ENCODE peak calls at places on chromosomes 2 and 18, in five cellular contexts. D is adrenal gland, G is aorta, K is IMR-90, Q is small intestine. F is an unnamed sample. For H3K4me1 and H3K9me3, the result is how much of the 10 kb centered on the place peaks cover.

GRCh38 chr2:95018861-95019550 is 6.5 kb upstream of the MAL start:
- DNase-seq in D (no peak), G (no peak), K (no peak), Q (no peak), F (no peak)

GRCh38 chr2:150888337-150888736 is 373.3 kb downstream of the RBM43 start:
- DNase-seq in D (peak), G (no peak), K (peak), Q (no peak), F (no peak)

GRCh38 chr2:122519366-122519765 is 763.9 kb downstream of the TSN start:
- DNase-seq in D (no peak), G (no peak), K (no peak), Q (peak), F (no peak)

GRCh38 chr2:12978058-12978835 is 261.5 kb downstream of the TRIB2 start:
- DNase-seq in D (no peak), G (no peak), K (no peak), Q (no peak), F (no peak)

GRCh38 chr2:190984595-190984994 is 29.4 kb downstream of the STAT1 start:
- DNase-seq in D (no peak), G (no peak), K (peak), Q (no peak), F (no peak)

GRCh38 chr2:30422437-30422805 is 24.6 kb upstream of the LCLAT1 start:
- DNase-seq in D (no peak), G (no peak), K (peak), Q (peak), F (peak)

GRCh38 chr2:240223631-240224030 is 83.2 kb upstream of the OTOS start:
- DNase-seq in D (no peak), G (peak), K (no peak), Q (no peak), F (no peak)

GRCh38 chr18:23967321-23968089 is 47.0 kb upstream of the TTC39C start:
- DNase-seq in D (no peak), G (no peak), K (no peak), Q (peak), F (peak)

GRCh38 chr18:44625367-44625766 is 55.3 kb upstream of the SETBP1 start:
- DNase-seq in D (no peak), G (no peak), K (no peak), Q (no peak), F (peak)

GRCh38 chr2:203310688-203311087 is 17.5 kb upstream of the ABI2 start:
- DNase-seq in D (no peak), G (no peak), K (no peak), Q (no peak), F (no peak)

GRCh38 chr2:233892793-233893192 is 24.4 kb upstream of the TRPM8 start:
- DNase-seq in D (peak), G (no peak), K (no peak), Q (no peak), F (peak)

GRCh38 chr18:27298215-27298804 is 113.2 kb upstream of the CHST9 start:
- DNase-seq in D (no peak), G (no peak), K (no peak), Q (peak), F (no peak)

GRCh38 chr2:200360364-200360763 is 53.9 kb downstream of the SPATS2L start:
- DNase-seq in D (no peak), G (no peak), K (no peak), Q (no peak), F (no peak)

GRCh38 chr2:202104286-202104870 is 31.3 kb downstream of the KIAA2012 start:
- DNase-seq in D (peak), G (no peak), K (peak), Q (peak), F (peak)

GRCh38 chr2:20213651-20214565 is 11.0 kb downstream of the SDC1 start:
- DNase-seq in D (no peak), G (peak), K (no peak), Q (peak), F (no peak)

GRCh38 chr2:20216130-20217025 is 8.6 kb downstream of the SDC1 start:
- DNase-seq in D (no peak), G (peak), K (no peak), Q (no peak), F (no peak)

GRCh38 chr2:20212871-20213503 is 11.9 kb downstream of the SDC1 start:
- DNase-seq in D (peak), G (no peak), K (no peak), Q (peak), F (no peak)

GRCh38 chr2:20215183-20216040 is 9.5 kb downstream of the SDC1 start:
- DNase-seq in D (no peak), G (peak), K (no peak), Q (peak), F (no peak)

DNA sequence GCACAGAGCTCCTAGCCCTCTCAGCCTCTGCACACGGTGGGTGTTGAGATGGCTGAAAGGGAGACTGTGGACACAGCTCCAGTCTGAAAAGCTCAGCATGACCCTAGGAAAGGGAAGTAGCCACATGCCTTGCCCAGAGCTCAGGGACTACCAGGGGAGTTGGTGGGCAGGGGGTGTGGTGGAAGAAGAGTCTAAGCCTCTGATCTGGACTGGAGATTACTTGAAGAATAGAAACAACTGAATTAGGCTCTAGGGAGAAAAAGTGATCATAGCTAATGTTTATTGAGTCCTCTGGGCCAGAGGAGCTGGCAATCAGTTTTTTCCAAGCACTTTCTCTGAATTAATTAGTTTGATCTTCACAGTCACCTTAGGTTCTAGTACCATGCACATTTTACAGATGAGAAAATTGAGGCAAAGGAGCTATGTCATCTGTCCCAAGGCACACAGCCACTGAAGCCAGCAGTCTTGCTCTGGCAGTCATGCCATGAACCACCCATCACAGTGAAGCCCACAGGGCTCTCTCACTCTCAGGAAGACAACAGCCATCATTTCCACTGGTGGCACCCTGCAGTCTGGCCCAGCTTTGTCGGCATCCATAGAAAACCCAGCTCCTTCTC is 10.3 kb downstream of the SDC1 start:
- DNase-seq in D (no peak), G (no peak), K (no peak), Q (no peak), F (no peak)
- H3K4me1 ChIP-seq in D (under half), G (under half), K (under half), Q (under half), F (under half)

GRCh38 chr2:34524115-34524514 is 925.0 kb upstream of the FAM98A start:
- DNase-seq in D (no peak), G (no peak), K (no peak), Q (no peak), F (no peak)
- H3K9me3 ChIP-seq in D (under half), G (under half), K (under half), Q (under half), F (under half)

GRCh38 chr2:46329340-46329739 is 32.1 kb downstream of the EPAS1 start:
- DNase-seq in D (no peak), G (no peak), K (no peak), Q (no peak), F (no peak)

GRCh38 chr2:46332686-46333281 is 35.6 kb downstream of the EPAS1 start:
- DNase-seq in D (no peak), G (no peak), K (peak), Q (no peak), F (peak)

GRCh38 chr2:46333912-46334311 is 36.7 kb downstream of the EPAS1 start:
- DNase-seq in D (no peak), G (peak), K (no peak), Q (no peak), F (peak)

GRCh38 chr2:46329803-46330775 is 32.9 kb downstream of the EPAS1 start:
- DNase-seq in D (peak), G (no peak), K (peak), Q (no peak), F (peak)

GRCh38 chr2:46331099-46331766 is 34.0 kb downstream of the EPAS1 start:
- DNase-seq in D (no peak), G (no peak), K (no peak), Q (peak), F (peak)
- H3K4me1 ChIP-seq in D (under half), G (under half), K (half or more), Q (half or more), F (half or more)

DNA sequence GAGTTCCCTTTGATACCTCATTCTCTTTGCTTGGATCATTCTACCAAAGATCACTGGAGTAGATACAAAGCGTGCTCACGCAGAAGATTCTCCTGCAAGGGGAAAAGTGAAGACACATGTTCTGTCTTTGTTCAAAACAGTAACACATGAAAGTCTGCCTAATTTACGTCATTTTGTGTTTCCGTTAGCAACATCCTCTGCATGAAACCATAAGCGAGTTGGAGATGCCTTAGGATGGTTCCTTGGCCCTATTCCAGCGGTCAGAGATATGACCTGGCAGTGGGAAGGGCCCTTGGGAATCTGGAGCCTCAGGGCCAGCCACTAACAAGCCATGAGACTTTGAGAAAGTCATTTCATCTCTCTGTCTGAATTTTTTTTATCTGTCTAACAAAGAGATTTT is 180.9 kb upstream of the TWIST2 start:
- DNase-seq in D (no peak), G (no peak), K (no peak), Q (no peak), F (no peak)
- H3K9me3 ChIP-seq in D (under half), G (under half), K (under half), Q (under half), F (under half)

DNA sequence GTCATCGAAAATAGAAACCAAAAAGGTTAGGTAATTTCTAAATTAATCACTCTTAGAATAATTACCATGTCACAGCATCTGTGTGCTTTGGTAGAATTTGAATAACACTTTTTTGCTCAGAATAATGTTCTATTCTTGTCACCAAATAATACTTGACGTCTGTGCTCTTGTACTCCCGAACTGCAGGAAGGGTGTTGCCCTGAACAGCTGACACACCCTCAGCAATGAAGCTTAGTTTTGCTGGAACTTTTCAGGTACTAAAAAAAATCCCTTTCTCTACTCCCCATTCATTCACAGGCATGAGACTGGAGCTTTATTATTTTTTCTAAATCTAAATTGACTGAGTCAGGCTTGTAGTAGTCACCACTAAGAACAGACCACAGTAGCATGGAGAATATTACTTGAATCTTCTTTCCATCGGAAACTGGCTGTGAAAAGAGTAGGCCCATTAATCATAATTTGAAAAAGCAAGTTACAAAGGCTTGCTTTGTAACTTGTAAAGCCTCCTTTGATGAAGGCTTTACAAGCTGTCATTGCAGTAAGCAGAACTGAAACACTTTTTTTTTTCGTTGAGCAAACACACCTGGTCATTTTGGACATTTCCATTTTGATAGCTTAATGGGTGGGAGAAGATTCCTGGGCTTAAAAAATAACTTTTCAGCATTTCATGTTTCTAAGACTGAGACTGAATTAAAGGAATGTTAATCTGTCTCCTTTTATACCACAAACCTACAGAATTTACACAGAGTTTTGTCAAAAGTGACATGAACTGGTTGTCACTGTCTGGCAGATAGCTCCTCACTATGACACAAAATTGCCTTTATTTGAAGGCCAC is 70.3 kb upstream of the PELI1 start:
- DNase-seq in D (no peak), G (no peak), K (no peak), Q (peak), F (peak)
- H3K4me1 ChIP-seq in D (under half), G (under half), K (under half), Q (under half), F (under half)

DNA sequence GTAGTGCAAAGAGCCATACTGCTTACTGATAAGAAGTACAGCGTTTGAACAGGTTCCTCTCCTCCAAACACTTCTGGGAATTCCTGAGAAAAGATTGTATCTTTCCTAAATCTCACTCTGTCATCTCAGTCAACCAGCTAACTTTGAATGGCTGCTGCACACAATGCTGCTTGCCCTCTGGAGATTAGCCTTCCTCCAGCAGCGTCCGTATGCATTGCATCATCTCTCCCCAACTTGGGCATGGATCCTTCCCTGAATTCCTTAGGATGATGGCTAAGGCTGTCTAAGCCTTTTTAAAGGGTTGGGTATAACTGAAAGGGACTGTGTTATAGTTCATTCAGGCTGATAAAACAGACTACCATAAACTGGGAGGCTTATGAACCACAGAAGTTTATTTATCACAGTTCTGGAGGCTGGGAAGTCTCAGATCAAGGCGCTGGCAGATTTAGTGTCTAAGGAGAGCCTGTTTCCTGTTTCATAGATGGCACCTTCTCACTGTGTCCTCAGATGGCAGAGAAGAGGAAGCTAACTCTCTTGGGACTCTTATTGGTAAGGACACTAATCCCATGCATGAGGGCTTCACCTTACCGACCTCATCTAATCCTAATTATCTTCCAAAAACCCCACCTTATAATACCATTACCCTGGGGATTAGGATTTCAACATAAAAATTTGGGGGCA is 105.3 kb downstream of the PAX3 start:
- DNase-seq in D (no peak), G (no peak), K (no peak), Q (no peak), F (peak)
- H3K9me3 ChIP-seq in D (under half), G (under half), K (under half), Q (under half), F (under half)

F was measured in SJCRH30.